ENCODE peak calls at places on chromosomes 11 and 22, in four cellular contexts. A is GM23338, V is MM.1S, S is GM23248. R is an unnamed sample.

GRCh38 chr22:47374901-47375575 is 612.6 kb downstream of the TBC1D22A start:
- DNase-seq in A (no peak), V (no peak), S (no peak), R (no peak)

GRCh38 chr22:34804588-34804987 is 261.4 kb upstream of the ISX start:
- DNase-seq in A (peak; percentile 62), V (peak; percentile 15), S (no peak), R (peak; percentile 50)

GRCh38 chr22:19139001-19139356 is 5.5 kb downstream of the ESS2 start:
- DNase-seq in A (no peak), V (no peak), S (no peak), R (no peak)

GRCh38 chr11:67291481-67292381 is 2.6 kb downstream of the ANKRD13D start:
- DNase-seq in A (no peak), V (no peak), S (no peak), R (no peak)

GRCh38 chr11:128036006-128036405 is 551.4 kb downstream of the ETS1 start:
- DNase-seq in A (no peak), V (no peak), S (no peak), R (no peak)

GRCh38 chr22:46052331-46052771 is 75.4 kb upstream of the WNT7B start:
- DNase-seq in A (no peak), V (no peak), S (peak; percentile 37), R (no peak)

GRCh38 chr11:19092850-19093249 is 24.1 kb upstream of the ZDHHC13 start:
- DNase-seq in A (no peak), V (no peak), S (no peak), R (no peak)

GRCh38 chr11:115784796-115785521 is 280.7 kb upstream of the CADM1 start:
- DNase-seq in A (no peak), V (no peak), S (no peak), R (no peak)

GRCh38 chr11:59560702-59561469 is 49.5 kb downstream of the OR4D9 start:
- DNase-seq in A (peak; percentile 93), V (peak; percentile 89), S (peak; percentile 91), R (peak; percentile 94)

GRCh38 chr11:125083312-125084056 is 20.4 kb downstream of the SLC37A2 start:
- DNase-seq in A (no peak), V (no peak), S (no peak), R (no peak)

GRCh38 chr22:49765091-49765771 is 62.4 kb downstream of the BRD1 start:
- DNase-seq in A (no peak), V (no peak), S (no peak), R (no peak)

GRCh38 chr11:69000831-69001245 is 12.2 kb downstream of the MRGPRF start:
- DNase-seq in A (peak; percentile 37), V (no peak), S (peak; percentile 95), R (no peak)

GRCh38 chr11:44223261-44223660 is 86.7 kb downstream of the ALX4 start:
- DNase-seq in A (no peak), V (no peak), S (peak; percentile 83), R (no peak)

GRCh38 chr22:39917776-39918493 is 17.1 kb downstream of the GRAP2 start:
- DNase-seq in A (no peak), V (no peak), S (peak; percentile 22), R (no peak)

GRCh38 chr11:19652976-19653375 is 59.7 kb upstream of the NAV2 start:
- DNase-seq in A (no peak), V (no peak), S (no peak), R (no peak)

GRCh38 chr11:99068832-99069231 is 48.1 kb downstream of the CNTN5 start:
- DNase-seq in A (no peak), V (peak; percentile 67), S (no peak), R (no peak)

GRCh38 chr11:26021026-26021425 is 310.9 kb upstream of the ANO3 start:
- DNase-seq in A (no peak), V (no peak), S (no peak), R (no peak)

GRCh38 chr11:44133335-44133946 is 38.0 kb downstream of the EXT2 start:
- DNase-seq in A (peak; percentile 75), V (no peak), S (peak; percentile 66), R (peak; percentile 61)

GRCh38 chr11:4495487-4495886 is 13.0 kb downstream of the OR52K1 start:
- DNase-seq in A (no peak), V (no peak), S (peak; percentile 7), R (no peak)

GRCh38 chr11:69942333-69942820 is 123.2 kb upstream of the FGF3 start:
- DNase-seq in A (no peak), V (no peak), S (no peak), R (no peak)

GRCh38 chr11:125141686-125142535 is 22.6 kb upstream of the PKNOX2 start:
- DNase-seq in A (peak; percentile 94), V (peak; percentile 16), S (peak; percentile 51), R (peak; percentile 90)

GRCh38 chr22:47859891-47860290 is 1097.4 kb downstream of the TBC1D22A start:
- DNase-seq in A (no peak), V (no peak), S (no peak), R (no peak)

GRCh38 chr22:22047776-22048175 is 65.2 kb upstream of the TOP3B start:
- DNase-seq in A (no peak), V (no peak), S (no peak), R (no peak)
- TF ChIP-seq EZH2phosphoT487 in A (no peak), V (no peak), S (no peak), R (no peak)

GRCh38 chr11:96151501-96151900 is 191.5 kb downstream of the MAML2 start:
- DNase-seq in A (no peak), V (no peak), S (no peak), R (no peak)
- H3F3A ChIP-seq in A (no peaks in the 10 kb centered on the region), V (peaks cover 4% of the 10 kb centered on the region), S (peaks cover 85% of the 10 kb centered on the region), R (no peaks in the 10 kb centered on the region)

GRCh38 chr11:47284151-47284550 is 14.2 kb downstream of the MADD start:
- DNase-seq in A (no peak), V (no peak), S (no peak), R (no peak)

GRCh38 chr11:47295385-47295784 is 25.5 kb downstream of the MADD start:
- DNase-seq in A (no peak), V (no peak), S (no peak), R (no peak)

GRCh38 chr11:47288066-47288465 is 18.1 kb downstream of the MADD start:
- DNase-seq in A (no peak), V (no peak), S (no peak), R (no peak)

GRCh38 chr11:47285969-47286770 is 16.2 kb downstream of the MADD start:
- DNase-seq in A (no peak), V (no peak), S (no peak), R (no peak)

DNA sequence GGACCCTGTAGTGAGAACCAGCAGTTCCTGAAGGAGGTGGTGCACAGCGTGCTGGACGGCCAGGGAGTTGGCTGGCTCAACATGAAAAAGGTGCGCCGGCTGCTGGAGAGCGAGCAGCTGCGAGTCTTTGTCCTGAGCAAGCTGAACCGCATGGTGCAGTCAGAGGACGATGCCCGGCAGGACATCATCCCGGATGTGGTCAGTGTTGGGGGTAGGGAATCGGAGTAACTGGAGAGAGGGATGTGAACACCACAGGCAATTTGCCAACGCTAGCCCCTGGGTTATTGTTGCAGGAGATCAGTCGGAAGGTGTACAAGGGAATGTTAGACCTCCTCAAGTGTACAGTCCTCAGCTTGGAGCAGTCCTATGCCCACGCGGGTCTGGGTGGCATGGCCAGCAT is 19.9 kb downstream of the MADD start:
- DNase-seq in A (no peak), V (no peak), S (no peak), R (no peak)
- H3K27ac ChIP-seq in A (no peak overlapping the region), V (no peak overlapping the region), S (no peak overlapping the region), R (no peak overlapping the region)

DNA sequence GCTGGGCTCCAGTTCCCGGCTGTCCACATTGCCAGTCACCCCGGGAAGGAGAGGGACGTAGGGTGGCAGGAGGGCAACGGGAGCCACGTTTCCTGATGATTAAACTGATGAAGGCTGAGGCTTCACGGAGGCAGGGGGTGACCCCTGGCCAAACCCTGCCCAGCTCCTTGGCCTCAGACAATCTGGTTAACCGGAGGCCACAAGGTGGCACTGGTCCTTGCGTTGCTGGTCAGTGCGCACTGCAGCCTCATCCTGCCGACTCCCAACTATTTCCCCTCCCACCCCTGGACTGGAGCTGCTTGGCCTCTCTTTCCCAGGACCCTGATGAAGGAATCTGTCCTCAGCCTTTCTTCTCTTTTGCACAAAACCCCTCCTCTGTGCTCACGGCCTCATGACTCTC is 75.3 kb downstream of the PDE2A start:
- DNase-seq in A (peak; percentile 79), V (no peak), S (peak; percentile 42), R (peak; percentile 85)
- TF ChIP-seq EZH2phosphoT487 in A (no peak), V (no peak), S (no peak), R (no peak)

DNA sequence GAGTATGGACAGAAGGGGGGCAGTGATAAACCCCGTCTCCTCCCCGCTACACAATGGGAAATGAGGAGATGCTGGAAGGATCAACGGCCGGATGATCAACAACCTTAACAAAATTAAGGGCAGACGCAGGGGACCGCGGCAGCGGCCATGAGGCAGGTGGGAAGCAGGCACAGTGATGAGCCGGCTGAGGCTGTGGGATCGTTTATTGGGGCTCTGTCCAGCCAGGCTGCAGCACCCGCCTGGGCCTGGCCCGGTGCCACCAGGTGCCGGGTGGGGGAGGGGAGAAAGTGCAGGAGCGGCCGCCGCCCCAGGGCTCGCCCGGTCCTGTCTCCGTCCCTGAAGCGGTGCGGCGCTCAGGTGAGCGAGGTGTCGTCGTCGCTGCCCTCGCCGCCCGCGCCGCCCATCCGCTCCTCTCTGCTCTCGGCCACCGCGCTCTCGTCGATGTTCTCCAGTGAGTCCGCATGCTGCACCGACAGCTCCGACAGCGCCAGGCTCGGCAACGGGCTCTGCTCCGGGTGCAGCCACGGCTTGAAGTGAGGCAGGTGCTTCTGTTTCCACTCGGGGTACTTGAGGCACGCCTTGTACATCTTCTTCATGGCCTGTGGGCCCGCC is 2.4 kb upstream of the ARAP1 start:
- DNase-seq in A (peak; percentile 77), V (no peak), S (no peak), R (no peak)
- H3F3A ChIP-seq in A (peaks cover 3% of the 10 kb centered on the region), V (no peaks in the 10 kb centered on the region), S (peaks cover 4% of the 10 kb centered on the region), R (no peaks in the 10 kb centered on the region)

GRCh38 chr11:107044503-107044902 is 26.2 kb upstream of the GUCY1A2 start:
- DNase-seq in A (no peak), V (no peak), S (peak; percentile 31), R (no peak)
- H3K27ac ChIP-seq in A (no peak overlapping the region), V (no peak overlapping the region), S (no peak overlapping the region), R (no peak overlapping the region)